ENCODE peak calls at places on chromosomes 11 and 22, in seven cellular contexts. Z is nephron progenitor cell; D is astrocyte of the spinal cord; T is fibroblast of mammary gland; M is kidney epithelial cell; Y is uterus; A is CD8-positive, alpha-beta T cell. N is an unnamed sample.

GRCh38 chr22:27207907-27208306 is 550.5 kb downstream of the MIAT start:
- DNase-seq in Z (no peak), D (peak), T (peak), M (no peak), Y (no peak), A (no peak), N (no peak)

GRCh38 chr11:2725367-2726300 is 25.8 kb upstream of the KCNQ1OT1 start:
- DNase-seq in Z (no peak), D (peak), T (peak), M (no peak), Y (peak), A (no peak), N (peak)

GRCh38 chr11:45754261-45754709 is 50.7 kb upstream of the SLC35C1 start:
- DNase-seq in Z (no peak), D (no peak), T (no peak), M (no peak), Y (peak), A (no peak), N (peak)

GRCh38 chr11:16091862-16092261 is 264.5 kb downstream of the SOX6 start:
- DNase-seq in Z (no peak), D (no peak), T (no peak), M (no peak), Y (no peak), A (no peak), N (no peak)

GRCh38 chr22:46845281-46846153 is 83.1 kb downstream of the TBC1D22A start:
- DNase-seq in Z (no peak), D (peak), T (peak), M (no peak), Y (no peak), A (no peak), N (no peak)

GRCh38 chr11:18014876-18015275 is 2.0 kb upstream of the SERGEF start:
- DNase-seq in Z (no peak), D (no peak), T (no peak), M (no peak), Y (no peak), A (no peak), N (no peak)

GRCh38 chr22:19178065-19178658 is 374 bp downstream of the SLC25A1 start:
- DNase-seq in Z (peak), D (peak), T (peak), M (no peak), Y (peak), A (no peak), N (peak)

GRCh38 chr11:6623391-6624363 is 4.5 kb upstream of the TPP1 start:
- DNase-seq in Z (no peak), D (no peak), T (no peak), M (no peak), Y (peak), A (no peak), N (no peak)

GRCh38 chr22:38753894-38754246 is 1.9 kb downstream of the SUN2 start:
- DNase-seq in Z (no peak), D (no peak), T (no peak), M (no peak), Y (no peak), A (no peak), N (no peak)

GRCh38 chr11:61694971-61695706 is 14.9 kb downstream of the DAGLA start:
- DNase-seq in Z (no peak), D (no peak), T (no peak), M (no peak), Y (peak), A (no peak), N (peak)

GRCh38 chr11:47532597-47533213 is 20.2 kb downstream of the CELF1 start:
- DNase-seq in Z (no peak), D (no peak), T (no peak), M (no peak), Y (no peak), A (no peak), N (no peak)

GRCh38 chr11:86524603-86525352 is 147.6 kb downstream of the ME3 start:
- DNase-seq in Z (no peak), D (peak), T (peak), M (peak), Y (no peak), A (no peak), N (no peak)

GRCh38 chr11:66818231-66818955 is 24.8 kb upstream of the RCE1 start:
- DNase-seq in Z (no peak), D (peak), T (no peak), M (no peak), Y (no peak), A (no peak), N (no peak)

GRCh38 chr11:28090052-28090749 is 17.8 kb downstream of the KIF18A start:
- DNase-seq in Z (no peak), D (peak), T (peak), M (no peak), Y (no peak), A (no peak), N (no peak)

DNA sequence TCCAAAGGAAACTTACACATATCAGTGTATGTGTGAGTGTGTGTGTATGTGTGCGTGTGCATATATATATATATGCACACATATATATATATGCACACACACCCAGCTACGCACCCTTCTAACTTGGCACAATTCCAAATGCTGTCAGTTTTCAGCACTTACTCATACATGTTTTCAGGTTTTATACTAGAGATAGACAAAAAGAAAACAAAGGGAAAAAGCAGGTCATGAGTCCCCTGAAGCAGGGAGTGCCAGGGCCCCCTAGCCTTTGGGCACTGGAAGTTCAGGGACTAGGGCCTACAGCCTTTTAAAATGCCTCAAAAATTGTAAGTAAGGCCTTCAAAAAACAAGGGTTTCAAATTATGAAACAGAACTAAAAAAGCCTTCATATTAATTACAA is 265.4 kb downstream of the CADM1 start:
- DNase-seq in Z (no peak), D (no peak), T (no peak), M (no peak), Y (no peak), A (no peak), N (no peak)
- TF ChIP-seq CTCF in Z (no peak), D (peak), T (no peak), M (peak), Y (no peak), A (no peak), N (no peak)

DNA sequence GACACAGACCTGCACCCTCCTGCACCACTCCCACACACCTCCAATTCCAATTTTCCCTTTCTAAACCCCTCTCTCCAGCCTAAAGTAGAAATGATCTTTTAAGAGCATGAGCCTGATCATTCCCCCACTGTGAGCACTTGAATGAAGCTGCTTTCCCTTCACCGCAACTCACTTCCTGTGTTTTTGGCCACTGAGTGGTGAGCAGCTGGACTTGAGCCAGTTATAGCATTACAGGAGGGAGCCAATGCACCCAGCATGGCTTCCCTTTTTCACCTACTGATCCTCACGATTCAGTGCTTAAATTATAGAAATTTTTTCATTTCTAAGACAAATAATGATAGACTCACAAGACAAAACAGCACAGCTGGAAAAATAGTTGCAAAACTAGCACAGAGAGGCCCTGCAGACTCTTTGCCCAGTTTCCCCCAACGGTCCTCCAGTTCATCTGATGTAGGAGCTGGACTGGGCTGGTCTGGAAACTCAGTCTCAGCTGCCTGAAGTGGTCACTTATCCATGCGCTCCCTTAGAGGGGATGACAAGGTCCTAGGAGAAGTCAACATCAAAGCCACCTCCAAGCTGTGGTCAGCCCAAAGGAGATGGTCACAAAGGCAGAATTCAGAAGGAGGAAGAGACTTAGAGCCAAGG is 9.8 kb upstream of the APOL4 start:
- DNase-seq in Z (no peak), D (peak), T (peak), M (no peak), Y (no peak), A (no peak), N (peak)
- TF ChIP-seq CTCF in Z (no peak), D (no peak), T (no peak), M (no peak), Y (no peak), A (no peak), N (no peak)

GRCh38 chr11:11743216-11743615 is 98.6 kb upstream of the USP47 start:
- DNase-seq in Z (no peak), D (no peak), T (no peak), M (no peak), Y (no peak), A (no peak), N (no peak)

GRCh38 chr11:11738370-11738769 is 103.4 kb upstream of the USP47 start:
- DNase-seq in Z (no peak), D (no peak), T (no peak), M (no peak), Y (no peak), A (no peak), N (no peak)

GRCh38 chr11:11746454-11746853 is 95.3 kb upstream of the USP47 start:
- DNase-seq in Z (no peak), D (no peak), T (no peak), M (no peak), Y (no peak), A (no peak), N (no peak)

GRCh38 chr11:11740081-11740702 is 101.6 kb upstream of the USP47 start:
- DNase-seq in Z (peak), D (no peak), T (no peak), M (no peak), Y (no peak), A (no peak), N (no peak)

GRCh38 chr11:11742486-11742885 is 99.3 kb upstream of the USP47 start:
- DNase-seq in Z (no peak), D (no peak), T (no peak), M (no peak), Y (no peak), A (no peak), N (no peak)
- TF ChIP-seq CTCF in Z (no peak), D (no peak), T (no peak), M (no peak), Y (no peak), A (no peak), N (no peak)

DNA sequence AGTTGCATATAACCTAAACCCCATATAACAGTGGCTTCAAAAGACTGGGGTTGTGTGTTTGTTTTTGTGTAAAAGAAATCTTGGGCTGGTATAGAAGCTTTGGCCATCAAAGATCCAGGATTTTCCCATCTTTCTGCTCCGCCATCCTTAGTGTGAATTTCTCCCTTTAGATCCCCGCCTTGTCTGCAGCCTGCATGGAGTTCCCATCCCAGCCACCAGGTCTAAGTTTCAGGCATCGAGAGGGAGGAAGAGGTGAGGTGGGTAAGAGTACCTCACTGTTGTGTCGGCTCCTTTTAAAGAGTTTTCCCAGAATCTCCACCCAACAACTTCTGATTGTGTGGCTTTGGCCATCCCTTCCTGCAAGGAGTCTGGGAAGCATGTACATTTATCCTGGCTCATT is 195.5 kb upstream of the SORL1-AS1 start:
- DNase-seq in Z (no peak), D (no peak), T (no peak), M (no peak), Y (no peak), A (no peak), N (no peak)
- TF ChIP-seq CTCF in Z (no peak), D (peak), T (no peak), M (no peak), Y (no peak), A (no peak), N (no peak)

DNA sequence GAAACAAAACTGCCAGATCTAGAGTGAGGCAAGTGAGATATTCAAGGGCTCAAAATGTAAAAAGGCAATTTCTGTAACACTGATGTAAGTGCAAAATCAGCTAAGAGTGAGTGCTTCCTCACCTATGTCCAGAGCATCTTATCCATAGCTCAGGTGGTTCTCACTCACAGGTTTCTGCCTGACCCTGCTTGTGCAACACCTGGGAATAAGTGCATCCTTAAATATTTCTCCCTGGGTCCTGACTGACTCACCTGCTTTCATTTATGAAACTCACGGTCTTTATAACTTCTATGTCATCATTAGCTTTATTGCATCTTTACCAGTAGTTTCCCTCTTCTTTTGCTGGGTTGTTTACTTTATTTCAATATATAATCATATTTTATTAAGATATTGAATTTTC is 260.6 kb downstream of the CNTN5 start:
- DNase-seq in Z (no peak), D (no peak), T (no peak), M (no peak), Y (no peak), A (no peak), N (no peak)
- TF ChIP-seq CTCF in Z (no peak), D (no peak), T (no peak), M (no peak), Y (no peak), A (no peak), N (no peak)

DNA sequence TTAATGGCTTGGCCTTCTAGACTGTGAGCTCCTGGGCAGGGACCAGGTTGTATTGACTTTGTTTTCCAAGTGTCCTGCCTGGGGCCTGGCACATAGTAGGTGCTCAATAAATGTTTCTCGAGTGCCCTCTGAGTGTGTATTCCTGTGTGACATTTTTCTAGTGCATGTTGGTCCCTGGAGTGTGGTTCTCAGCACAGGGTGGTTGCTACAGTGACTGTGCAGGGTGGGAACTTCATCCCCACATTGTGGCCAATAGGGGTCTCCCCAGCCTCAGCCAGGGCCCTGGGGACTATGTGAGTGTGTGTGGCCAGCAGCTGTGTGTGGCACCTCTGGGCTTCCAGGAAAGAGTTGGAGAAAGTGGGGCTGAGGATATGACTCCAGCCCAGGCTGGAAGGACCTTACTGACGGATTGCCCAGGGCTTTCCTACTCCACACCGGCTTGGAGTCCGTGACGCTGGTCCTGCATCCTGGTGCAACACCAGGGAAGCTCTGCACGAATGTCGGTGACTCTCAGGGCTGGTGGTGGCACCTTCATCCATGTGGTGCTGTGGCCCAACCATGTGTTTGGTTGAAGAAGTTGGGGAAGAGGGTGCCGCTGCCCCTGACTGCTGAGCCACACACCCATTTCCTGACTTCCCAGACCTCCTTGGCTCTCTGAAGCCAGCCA is 9.0 kb upstream of the MARK2 start:
- DNase-seq in Z (peak), D (peak), T (peak), M (no peak), Y (no peak), A (no peak), N (no peak)
- TF ChIP-seq CTCF in Z (no peak), D (peak), T (peak), M (peak), Y (no peak), A (no peak), N (peak)

N was measured in heart left ventricle.